ENCODE peak calls at places on chromosomes 16 and 17, in nine cellular contexts. U, V, J, W, T, N, A, B and D are unnamed samples. For H3K27me3 and H3K4me1, the result is how much of the 10 kb centered on the place peaks cover.

GRCh38 chr16:46727184-46727583 is 21.0 kb downstream of the MYLK3 start:
- DNase-seq in U (no peak), V (no peak), B (no peak), T (no peak), J (no peak), W (no peak), N (no peak), A (no peak), D (no peak)

GRCh38 chr17:63189930-63190329 is 223.9 kb downstream of the TANC2 start:
- DNase-seq in B (no peak), J (no peak), N (no peak), T (no peak), W (no peak), A (no peak), V (no peak), U (no peak), D (no peak)

GRCh38 chr17:57750930-57751329 is 5.8 kb upstream of the CCDC182 start:
- DNase-seq in U (no peak), W (no peak), A (no peak), J (no peak), B (no peak), T (no peak), V (no peak), N (peak), D (no peak)

GRCh38 chr17:5126719-5127488 is 11.1 kb downstream of the USP6 start:
- DNase-seq in W (peak), T (no peak), A (no peak), U (no peak), J (no peak), V (no peak), N (no peak), B (no peak), D (no peak)

GRCh38 chr17:66508896-66509843 is 206.8 kb downstream of the PRKCA start:
- DNase-seq in A (no peak), N (no peak), J (peak), T (peak), V (peak), B (no peak), W (no peak), U (no peak), D (no peak)

GRCh38 chr16:58348986-58349385 is 43.3 kb upstream of the GINS3 start:
- DNase-seq in W (no peak), N (no peak), B (no peak), J (no peak), T (no peak), U (no peak), V (no peak), A (no peak), D (no peak)

GRCh38 chr16:84785843-84786538 is 33.8 kb upstream of the CRISPLD2 start:
- DNase-seq in N (peak), B (no peak), V (no peak), U (no peak), A (no peak), W (peak), T (no peak), J (peak), D (no peak)

GRCh38 chr17:29930399-29931010 is 477 bp upstream of the SSH2 start:
- DNase-seq in J (no peak), V (peak), N (no peak), T (no peak), W (no peak), A (no peak), B (no peak), U (no peak), D (peak)

GRCh38 chr16:24993722-24994686 is 21.2 kb downstream of the ARHGAP17 start:
- DNase-seq in V (peak), T (peak), A (no peak), J (no peak), U (no peak), W (no peak), B (no peak), N (no peak), D (no peak)

GRCh38 chr16:79173101-79173500 is 427.4 kb downstream of the MAF start:
- DNase-seq in T (no peak), B (no peak), J (no peak), U (no peak), V (no peak), N (no peak), A (no peak), W (no peak), D (no peak)

GRCh38 chr16:20884240-20884556 is 16.0 kb downstream of the DCUN1D3 start:
- DNase-seq in W (no peak), A (no peak), B (no peak), V (no peak), T (no peak), J (no peak), N (no peak), U (peak), D (no peak)

GRCh38 chr17:7119314-7119713 is 4.7 kb upstream of the ASGR2 start:
- DNase-seq in N (no peak), J (no peak), B (no peak), W (peak), A (no peak), V (no peak), T (no peak), U (no peak), D (no peak)

GRCh38 chr16:49652441-49653175 is 203.3 kb downstream of the ZNF423 start:
- DNase-seq in J (no peak), W (peak), V (no peak), N (peak), B (no peak), T (no peak), A (peak), U (peak), D (no peak)

GRCh38 chr17:4440690-4441686 is 7.2 kb downstream of the SPNS3 start:
- DNase-seq in T (no peak), W (no peak), B (no peak), A (no peak), N (peak), U (no peak), J (no peak), V (no peak), D (no peak)

GRCh38 chr17:81840826-81841778 is 6.3 kb upstream of the PPP1R27 start:
- DNase-seq in T (no peak), B (no peak), U (no peak), A (no peak), W (no peak), N (peak), J (peak), V (peak), D (no peak)

GRCh38 chr17:49180303-49180702 is 30.1 kb downstream of the GNGT2 start:
- DNase-seq in N (peak), T (peak), W (peak), B (peak), U (peak), J (peak), A (peak), V (peak), D (peak)

GRCh38 chr17:47935961-47936360 is 5.4 kb upstream of the PNPO start:
- DNase-seq in N (no peak), T (peak), W (peak), A (no peak), U (no peak), J (no peak), V (peak), B (no peak), D (no peak)

GRCh38 chr17:6492892-6493674 is 48.8 kb downstream of the PIMREG start:
- DNase-seq in U (peak), J (no peak), T (no peak), W (peak), A (no peak), V (no peak), B (no peak), N (peak), D (no peak)

GRCh38 chr17:52202572-52202876 is 44.0 kb upstream of the CA10 start:
- DNase-seq in W (no peak), A (no peak), J (no peak), V (no peak), N (no peak), T (no peak), U (no peak), B (no peak), D (no peak)

GRCh38 chr16:6081320-6081976 is 983.9 kb upstream of the EEF2KMT start:
- DNase-seq in T (no peak), B (no peak), N (no peak), J (no peak), V (peak), A (no peak), U (no peak), W (no peak), D (no peak)

GRCh38 chr17:80850817-80851216 is 140.8 kb upstream of the CHMP6 start:
- DNase-seq in A (no peak), T (no peak), V (peak), B (no peak), J (no peak), U (no peak), N (no peak), W (no peak), D (no peak)

GRCh38 chr16:9596788-9597187 is 505.3 kb downstream of the HAPSTR1 start:
- DNase-seq in A (no peak), V (no peak), U (no peak), T (no peak), B (no peak), W (no peak), J (no peak), N (no peak), D (no peak)

GRCh38 chr16:3431779-3432219 is 11.5 kb downstream of the ZNF597 start:
- DNase-seq in N (peak), A (peak), T (no peak), J (peak), V (no peak), U (peak), W (peak), B (peak), D (no peak)

GRCh38 chr17:38749222-38750043 is 1.3 kb upstream of the PCGF2 start:
- DNase-seq in A (peak), W (peak), J (peak), V (peak), B (no peak), U (peak), T (peak), N (peak), D (peak)

GRCh38 chr16:1089822-1090619 is 6.0 kb downstream of the C1QTNF8 start:
- DNase-seq in U (peak), J (no peak), T (no peak), V (no peak), N (peak), A (no peak), W (peak), B (no peak), D (peak)
- H3K27me3 ChIP-seq in U (under half), J (under half), T (under half), V (under half), N (under half), A (under half), W (under half), B (under half), D (under half)

GRCh38 chr17:17780941-17781590 is 55.7 kb downstream of the SREBF1 start:
- DNase-seq in W (no peak), J (no peak), U (peak), A (no peak), N (peak), T (no peak), B (no peak), V (peak), D (no peak)
- H3K4me1 ChIP-seq in W (under half), J (under half), U (under half), A (half or more), N (under half), T (half or more), B (under half), V (under half), D (under half)

GRCh38 chr17:28508325-28508724 is 2.2 kb downstream of the FOXN1 start:
- DNase-seq in B (no peak), V (no peak), A (no peak), J (no peak), W (no peak), U (no peak), N (no peak), T (no peak), D (no peak)
- H3K27me3 ChIP-seq in B (under half), V (under half), A (under half), J (under half), W (under half), U (under half), N (under half), T (under half), D (under half)

GRCh38 chr16:22120440-22120839 is 28.1 kb downstream of the VWA3A start:
- DNase-seq in A (no peak), T (no peak), J (no peak), U (no peak), N (no peak), W (no peak), B (no peak), V (no peak), D (no peak)
- H3K4me1 ChIP-seq in A (under half), T (under half), J (under half), U (under half), N (under half), W (under half), B (under half), V (under half), D (under half)

GRCh38 chr17:56595831-56596740 is 2.6 kb downstream of the NOG start:
- DNase-seq in V (peak), W (no peak), A (no peak), T (no peak), U (no peak), B (no peak), J (no peak), N (peak), D (no peak)
- H3K27me3 ChIP-seq in V (under half), W (under half), A (under half), T (under half), U (half or more), B (under half), J (under half), N (under half), D (under half)

GRCh38 chr16:30896890-30897730 is 696 bp downstream of the CTF1 start:
- DNase-seq in W (peak), B (no peak), V (peak), U (peak), J (peak), A (peak), N (peak), T (peak), D (peak)
- H3K4me1 ChIP-seq in W (under half), B (under half), V (under half), U (under half), J (under half), A (half or more), N (under half), T (half or more), D (under half)

DNA sequence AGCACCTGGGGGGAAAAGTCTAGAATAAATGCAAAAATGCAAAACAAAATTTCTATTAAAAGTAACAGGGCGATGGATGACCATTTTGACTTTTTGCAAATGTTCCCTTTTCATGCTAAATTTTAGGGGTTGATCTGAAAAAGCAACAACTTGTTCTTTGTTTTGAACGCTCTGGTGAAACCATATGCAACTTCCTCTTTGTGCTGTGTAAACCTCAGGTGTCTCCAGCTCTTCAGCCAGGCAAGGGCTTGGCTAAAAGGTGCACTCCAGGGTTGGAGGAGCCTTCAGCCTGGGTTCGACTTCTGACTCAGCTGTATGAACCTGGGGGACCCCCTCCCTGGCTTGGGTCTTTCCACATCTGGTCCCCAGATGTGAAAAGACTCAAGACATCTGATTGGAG is 9.5 kb downstream of the IRF8 start:
- DNase-seq in J (no peak), U (no peak), A (no peak), V (no peak), B (no peak), N (no peak), T (no peak), W (peak), D (no peak)
- H3K27me3 ChIP-seq in J (under half), U (under half), A (under half), V (under half), B (under half), N (under half), T (under half), W (under half), D (under half)

GRCh38 chr17:34370376-34370996 is 7.5 kb upstream of the CCL1 start:
- DNase-seq in J (no peak), A (no peak), V (no peak), T (no peak), N (no peak), B (no peak), W (no peak), U (no peak), D (no peak)
- H3K4me1 ChIP-seq in J (under half), A (under half), V (under half), T (under half), N (under half), B (under half), W (under half), U (under half), D (under half)

DNA sequence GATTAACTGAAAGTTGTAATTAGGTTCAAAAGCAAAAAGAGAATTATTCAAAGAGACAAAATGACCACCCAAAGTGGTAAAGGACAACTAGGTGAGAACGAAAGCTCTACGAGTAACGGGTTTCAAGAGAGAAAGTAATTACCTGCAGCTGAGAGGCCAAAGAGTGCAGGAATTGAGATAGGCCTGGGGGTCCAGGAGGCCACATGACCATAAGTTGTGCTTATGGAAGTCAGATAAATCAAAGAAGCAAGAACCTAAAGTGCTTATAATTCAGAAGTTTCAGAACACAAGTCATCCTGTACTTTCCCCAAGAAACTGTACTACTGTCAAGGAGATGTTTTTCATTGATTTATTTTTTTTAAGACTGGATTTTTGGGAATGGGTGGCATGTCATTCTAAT is 91.1 kb downstream of the TANGO6 start:
- DNase-seq in B (no peak), V (no peak), N (no peak), T (no peak), A (no peak), U (no peak), J (no peak), W (no peak), D (no peak)
- H3K27me3 ChIP-seq in B (under half), V (under half), N (under half), T (under half), A (under half), U (under half), J (under half), W (under half), D (under half)

DNA sequence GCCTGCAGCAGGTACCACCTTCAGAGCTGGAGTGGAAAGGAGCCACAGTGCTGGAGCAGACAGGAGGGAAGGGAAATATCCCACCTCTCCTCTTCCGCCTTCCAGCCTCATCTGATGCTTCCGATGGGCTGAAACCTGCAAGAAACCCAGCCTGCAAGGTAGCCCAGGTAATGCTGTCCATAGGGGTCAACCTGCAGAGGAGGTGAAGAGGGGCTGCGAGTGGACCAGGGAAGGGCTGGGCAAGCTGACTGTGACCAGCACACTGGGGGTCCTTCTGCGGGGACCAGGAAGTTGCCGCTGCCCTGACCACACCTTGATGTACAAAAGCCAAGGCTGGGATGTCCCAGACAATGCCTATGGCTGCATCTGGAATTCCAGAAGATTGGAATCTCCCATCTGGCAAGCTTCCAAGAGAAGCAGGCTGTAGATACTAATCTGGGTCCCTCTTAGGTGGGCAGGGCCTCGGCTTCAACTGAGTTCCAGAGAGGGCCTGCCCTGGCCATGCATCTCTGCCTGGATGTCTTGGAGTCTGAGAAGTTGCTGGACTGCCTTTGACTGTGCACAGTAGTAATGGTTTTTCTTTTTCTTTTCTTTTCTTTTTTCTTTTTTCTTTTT is 5.8 kb downstream of the FOXL1 start:
- DNase-seq in J (no peak), W (no peak), U (no peak), N (no peak), V (no peak), A (no peak), T (no peak), B (no peak), D (no peak)
- H3K4me1 ChIP-seq in J (under half), W (under half), U (under half), N (under half), V (under half), A (under half), T (under half), B (under half), D (under half)